ENCODE peak calls at places on chromosomes 1 and 21, in six cellular contexts. W is neural crest cell, F is left ventricle myocardium inferior, V is nephron progenitor cell, X is A549, O is heart left ventricle. J is an unnamed sample.

GRCh38 chr1:238324465-238324864 is 433.7 kb upstream of the ZP4 start:
- DNase-seq in W (no peak), F (no peak), V (no peak), X (no peak), O (no peak), J (no peak)

GRCh38 chr1:151371744-151372410 is 628 bp downstream of the SELENBP1 start:
- DNase-seq in W (no peak), F (peak; percentile 63), V (no peak), X (peak; percentile 27), O (peak; percentile 46), J (no peak)

GRCh38 chr1:41955461-41956159 is 36.9 kb upstream of the HIVEP3 start:
- DNase-seq in W (no peak), F (no peak), V (no peak), X (peak; percentile 25), O (no peak), J (no peak)

GRCh38 chr1:95197616-95198252 is 36.3 kb upstream of the RWDD3 start:
- DNase-seq in W (no peak), F (no peak), V (no peak), X (no peak), O (no peak), J (no peak)

GRCh38 chr1:168637350-168637991 is 61.1 kb downstream of the XCL1 start:
- DNase-seq in W (no peak), F (no peak), V (no peak), X (no peak), O (no peak), J (peak; percentile 86)

GRCh38 chr1:160801836-160802580 is 6.0 kb downstream of the LY9 start:
- DNase-seq in W (no peak), F (no peak), V (no peak), X (no peak), O (no peak), J (no peak)

GRCh38 chr1:211490038-211490678 is 1.8 kb downstream of the RD3 start:
- DNase-seq in W (no peak), F (no peak), V (no peak), X (no peak), O (no peak), J (no peak)

GRCh38 chr1:224789311-224789710 is 140.2 kb upstream of the DNAH14 start:
- DNase-seq in W (no peak), F (no peak), V (no peak), X (no peak), O (no peak), J (no peak)

GRCh38 chr21:37817242-37817641 is 99.0 kb downstream of the KCNJ6 start:
- DNase-seq in W (no peak), F (no peak), V (no peak), X (no peak), O (no peak), J (no peak)

GRCh38 chr1:3069491-3070303 is 694 bp downstream of the PRDM16 start:
- DNase-seq in W (peak; percentile 65), F (peak; percentile 36), V (peak; percentile 62), X (peak; percentile 37), O (peak; percentile 63), J (peak; percentile 68)

GRCh38 chr1:151512801-151513625 is 1.8 kb downstream of the CGN start:
- DNase-seq in W (no peak), F (no peak), V (no peak), X (no peak), O (no peak), J (peak; percentile 87)

GRCh38 chr1:98053471-98054366 is 132.9 kb upstream of the DPYD start:
- DNase-seq in W (peak; percentile 73), F (peak; percentile 55), V (peak; percentile 84), X (no peak), O (peak; percentile 42), J (peak; percentile 88)

GRCh38 chr1:177338376-177338775 is 167.6 kb downstream of the BRINP2 start:
- DNase-seq in W (no peak), F (no peak), V (no peak), X (no peak), O (no peak), J (no peak)

GRCh38 chr1:187570166-187570565 is 741.4 kb downstream of the PLA2G4A start:
- DNase-seq in W (no peak), F (no peak), V (no peak), X (no peak), O (no peak), J (no peak)

GRCh38 chr1:205056188-205056611 is 13.2 kb downstream of the CNTN2 start:
- DNase-seq in W (no peak), F (no peak), V (no peak), X (no peak), O (no peak), J (no peak)

GRCh38 chr1:211589782-211590721 is 11.1 kb upstream of the SLC30A1 start:
- DNase-seq in W (no peak), F (peak; percentile 71), V (no peak), X (no peak), O (peak; percentile 59), J (no peak)

GRCh38 chr21:41761211-41762181 is 5.4 kb downstream of the RIPK4 start:
- DNase-seq in W (no peak), F (peak; percentile 54), V (no peak), X (no peak), O (no peak), J (peak; percentile 66)

GRCh38 chr1:3922851-3923250 is 22.8 kb upstream of the C1orf174 start:
- DNase-seq in W (no peak), F (no peak), V (no peak), X (no peak), O (no peak), J (no peak)

GRCh38 chr21:31425158-31425557 is 81.1 kb upstream of the TIAM1 start:
- DNase-seq in W (no peak), F (no peak), V (no peak), X (no peak), O (no peak), J (peak; percentile 78)

GRCh38 chr1:171817511-171818265 is 23.6 kb upstream of the DNM3 start:
- DNase-seq in W (no peak), F (no peak), V (no peak), X (peak; percentile 85), O (no peak), J (peak; percentile 22)

GRCh38 chr1:28971980-28972771 is 57.8 kb downstream of the EPB41 start:
- DNase-seq in W (no peak), F (no peak), V (no peak), X (no peak), O (no peak), J (no peak)

GRCh38 chr1:93000751-93001175 is 39.5 kb upstream of the DIPK1A start:
- DNase-seq in W (no peak), F (no peak), V (no peak), X (no peak), O (no peak), J (peak; percentile 74)

GRCh38 chr1:62962794-62963776 is 179.2 kb downstream of the ATG4C start:
- DNase-seq in W (peak; percentile 64), F (no peak), V (peak; percentile 70), X (peak; percentile 37), O (peak; percentile 21), J (peak; percentile 95)

GRCh38 chr1:231934797-231935196 is 308.2 kb downstream of the DISC1 start:
- DNase-seq in W (no peak), F (no peak), V (no peak), X (no peak), O (peak; percentile 46), J (no peak)

GRCh38 chr1:107056426-107057196 is at the start of gene PRMT6:
- DNase-seq in W (peak; percentile 75), F (peak; percentile 85), V (peak; percentile 81), X (no peak), O (peak; percentile 86), J (peak; percentile 93)

GRCh38 chr1:107058245-107059032 is 2.0 kb downstream of the PRMT6 start:
- DNase-seq in W (no peak), F (no peak), V (no peak), X (no peak), O (no peak), J (no peak)

GRCh38 chr1:107061886-107062285 is 5.4 kb downstream of the PRMT6 start:
- DNase-seq in W (no peak), F (no peak), V (no peak), X (no peak), O (no peak), J (no peak)

GRCh38 chr1:107057197-107058133 is 991 bp downstream of the PRMT6 start:
- DNase-seq in W (peak; percentile 43), F (peak; percentile 74), V (peak; percentile 72), X (no peak), O (peak; percentile 71), J (peak; percentile 79)
- TF ChIP-seq CTCF in W (peak; percentile 6), F (no peak), V (no peak), X (no peak), O (no peak), J (no peak)

GRCh38 chr21:14259669-14260458 is 43.9 kb downstream of the RBM11 start:
- DNase-seq in W (no peak), F (no peak), V (peak; percentile 14), X (peak; percentile 3), O (no peak), J (peak; percentile 73)
- TF ChIP-seq CTCF in W (peak; percentile 79), F (peak; percentile 68), V (peak; percentile 65), X (peak; percentile 49), O (peak; percentile 72), J (peak; percentile 61)

DNA sequence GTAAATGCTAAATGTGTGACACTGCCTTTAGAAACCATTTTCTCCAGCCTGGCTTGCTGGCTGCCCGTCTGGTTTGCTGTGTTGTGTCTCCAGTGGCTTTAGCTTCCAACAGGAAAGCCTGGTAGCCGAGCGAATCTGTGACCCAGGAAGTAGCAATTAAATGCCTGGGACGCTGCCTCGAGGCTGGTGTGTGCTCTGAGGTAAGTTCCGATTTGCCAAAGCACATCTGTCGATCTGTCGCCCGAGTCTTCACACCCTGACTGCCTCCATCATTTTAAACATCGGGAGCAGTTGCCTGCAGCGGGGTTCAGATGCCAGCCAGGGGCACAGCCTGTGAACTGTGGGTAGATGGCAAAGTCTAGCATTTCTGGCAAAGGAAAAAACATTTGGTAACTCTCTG is 2.2 kb downstream of the MIB2 start:
- DNase-seq in W (no peak), F (no peak), V (no peak), X (no peak), O (peak; percentile 3), J (no peak)
- TF ChIP-seq CTCF in W (no peak), F (no peak), V (no peak), X (no peak), O (no peak), J (no peak)

DNA sequence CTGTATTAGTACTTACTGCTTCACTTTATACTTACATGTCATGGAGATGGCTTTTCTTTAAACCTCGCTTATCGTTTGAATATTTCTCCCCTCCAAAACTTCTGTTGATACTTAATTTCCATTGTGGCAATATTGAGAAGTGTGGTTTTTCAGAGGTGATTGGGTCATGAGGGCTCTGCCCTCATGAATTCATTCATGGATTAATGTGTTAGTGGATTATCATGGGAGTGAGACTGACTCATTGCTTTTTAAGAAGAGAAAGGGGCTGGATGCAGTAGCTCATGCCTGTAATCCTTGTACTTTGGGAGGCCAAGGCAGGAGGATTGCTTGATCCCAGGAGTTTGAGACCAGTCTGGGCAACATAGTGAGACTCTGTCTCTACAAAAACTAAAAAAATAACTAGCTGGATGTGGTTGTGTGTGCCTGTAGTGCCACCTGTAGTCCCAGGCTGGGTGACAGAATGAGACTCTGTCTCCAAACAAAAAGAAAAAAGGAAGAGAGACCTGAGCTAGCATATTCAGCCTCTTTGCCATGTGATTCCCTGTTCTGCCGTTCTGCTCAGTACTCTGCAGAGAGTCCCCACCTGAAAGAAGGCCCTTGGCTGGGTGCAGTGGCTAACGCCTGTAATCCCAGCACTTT is 30.2 kb downstream of the RABGAP1L start:
- DNase-seq in W (no peak), F (no peak), V (no peak), X (no peak), O (no peak), J (peak; percentile 13)
- TF ChIP-seq CTCF in W (no peak), F (no peak), V (no peak), X (no peak), O (no peak), J (peak; percentile 58)

J was measured in GM23338.